ENCODE peak calls at places on chromosomes 2 and 18, in nine cellular contexts. T, F, P, V, Q, L, J, M and Y are unnamed samples.
A peak's percentile ranks its signal among the peaks of the same experiment; 100 is the strongest.

GRCh38 chr2:20474757-20475566 is 28.1 kb downstream of the RHOB start:
- DNase-seq in T (no peak), F (no peak), V (no peak), J (no peak), M (peak; percentile 30), P (no peak), L (no peak), Q (no peak), Y (no peak)

GRCh38 chr2:38178556-38179419 is 102.8 kb upstream of the CYP1B1 start:
- DNase-seq in V (no peak), P (no peak), T (no peak), M (no peak), F (no peak), L (no peak), J (no peak), Q (no peak), Y (no peak)

GRCh38 chr2:223641062-223641461 is 38.9 kb upstream of the SCG2 start:
- DNase-seq in F (peak; percentile 21), L (no peak), V (no peak), Q (no peak), P (no peak), M (no peak), T (no peak), J (no peak), Y (no peak)

GRCh38 chr2:226583715-226584114 is 215.9 kb downstream of the IRS1 start:
- DNase-seq in M (no peak), L (no peak), P (peak; percentile 57), T (no peak), F (no peak), V (no peak), J (peak; percentile 66), Q (no peak), Y (no peak)

GRCh38 chr2:194842871-194843270 is 814.2 kb upstream of the SLC39A10 start:
- DNase-seq in M (no peak), V (no peak), Q (peak; percentile 68), L (no peak), T (peak; percentile 21), J (no peak), P (no peak), F (no peak), Y (no peak)

GRCh38 chr2:20838016-20838415 is 15.1 kb upstream of the LDAH start:
- DNase-seq in P (peak; percentile 35), V (no peak), T (no peak), M (no peak), J (no peak), F (no peak), L (no peak), Q (no peak), Y (no peak)

GRCh38 chr2:241637233-241638062 is at the start of gene ATG4B:
- DNase-seq in Q (peak; percentile 94), M (peak; percentile 94), F (peak; percentile 85), V (peak; percentile 88), L (peak; percentile 55), T (peak; percentile 95), P (peak; percentile 99), J (peak; percentile 78), Y (peak; percentile 88)

GRCh38 chr2:239685556-239685955 is 284.7 kb upstream of the HDAC4 start:
- DNase-seq in P (no peak), Q (no peak), F (no peak), J (no peak), T (no peak), V (no peak), M (no peak), L (no peak), Y (no peak)

GRCh38 chr18:63157293-63158011 is 162.1 kb downstream of the BCL2 start:
- DNase-seq in M (no peak), J (no peak), F (no peak), P (no peak), Q (no peak), L (no peak), V (no peak), T (no peak), Y (no peak)

GRCh38 chr2:99635710-99636431 is 146.1 kb upstream of the REV1 start:
- DNase-seq in P (peak; percentile 83), L (peak; percentile 24), J (no peak), V (peak; percentile 75), F (no peak), M (no peak), Q (no peak), T (no peak), Y (no peak)

GRCh38 chr2:111954602-111955332 is 56.4 kb downstream of the MERTK start:
- DNase-seq in J (no peak), M (no peak), V (peak; percentile 33), Q (peak; percentile 59), L (no peak), P (no peak), F (no peak), T (no peak), Y (no peak)

GRCh38 chr18:500230-500555 is 308 bp downstream of the COLEC12 start:
- DNase-seq in Q (peak; percentile 49), T (peak; percentile 56), J (no peak), F (no peak), L (no peak), M (no peak), V (no peak), P (peak; percentile 65), Y (no peak)

GRCh38 chr2:239406316-239406995 is 5.6 kb upstream of the HDAC4 start:
- DNase-seq in Q (no peak), P (no peak), J (no peak), L (no peak), V (no peak), T (no peak), F (no peak), M (peak; percentile 45), Y (peak; percentile 69)

GRCh38 chr18:74050807-74051206 is 96.8 kb downstream of the FBXO15 start:
- DNase-seq in V (no peak), T (no peak), L (no peak), Q (no peak), P (no peak), J (no peak), M (no peak), F (no peak), Y (no peak)
- TF ChIP-seq CTCF in V (no peak), T (no peak), L (no peak), Q (no peak), P (no peak), J (no peak), M (no peak), F (no peak), Y (no peak)

GRCh38 chr18:3950668-3951413 is 500.9 kb downstream of the TGIF1 start:
- DNase-seq in P (no peak), T (no peak), L (no peak), V (no peak), J (no peak), M (no peak), F (no peak), Q (no peak), Y (no peak)
- H3K4me3 ChIP-seq in P (no peak overlapping the region), T (no peak overlapping the region), L (no peak overlapping the region), V (no peak overlapping the region), J (no peak overlapping the region), M (no peak overlapping the region), F (no peak overlapping the region), Q (no peak overlapping the region), Y (no peak overlapping the region)

GRCh38 chr2:238099709-238100048 is 461 bp upstream of the ESPNL start:
- DNase-seq in J (no peak), V (no peak), M (peak; percentile 57), Q (no peak), L (peak; percentile 10), F (no peak), T (no peak), P (peak; percentile 57), Y (no peak)
- H3K4me1 ChIP-seq in J (peaks cover 6% of the 10 kb centered on the region), V (no peaks in the 10 kb centered on the region), M (no peaks in the 10 kb centered on the region), Q (peaks cover 8% of the 10 kb centered on the region), L (no peaks in the 10 kb centered on the region), F (no peaks in the 10 kb centered on the region), T (peaks cover 7% of the 10 kb centered on the region), P (no peaks in the 10 kb centered on the region), Y (no peaks in the 10 kb centered on the region)

GRCh38 chr2:15782009-15782751 is 158.2 kb upstream of the MYCN start:
- DNase-seq in J (no peak), Q (no peak), M (no peak), T (no peak), V (no peak), F (no peak), L (no peak), P (peak; percentile 88), Y (no peak)

GRCh38 chr2:15782769-15783294 is 157.5 kb upstream of the MYCN start:
- DNase-seq in F (no peak), L (no peak), P (no peak), Q (no peak), M (no peak), J (no peak), V (no peak), T (no peak), Y (no peak)

GRCh38 chr2:15779381-15780041 is 160.8 kb upstream of the MYCN start:
- DNase-seq in V (no peak), T (no peak), L (no peak), Q (no peak), F (no peak), P (no peak), J (no peak), M (no peak), Y (no peak)

GRCh38 chr2:15780234-15780633 is 160.1 kb upstream of the MYCN start:
- DNase-seq in V (no peak), P (no peak), T (no peak), F (no peak), Q (no peak), M (no peak), J (no peak), L (no peak), Y (no peak)

GRCh38 chr2:15780912-15781574 is 159.3 kb upstream of the MYCN start:
- DNase-seq in M (no peak), T (peak; percentile 21), P (no peak), L (no peak), J (no peak), V (no peak), Q (no peak), F (no peak), Y (no peak)
- TF ChIP-seq CTCF in M (no peak), T (peak; percentile 29), P (no peak), L (no peak), J (peak; percentile 7), V (no peak), Q (peak; percentile 9), F (no peak), Y (no peak)

DNA sequence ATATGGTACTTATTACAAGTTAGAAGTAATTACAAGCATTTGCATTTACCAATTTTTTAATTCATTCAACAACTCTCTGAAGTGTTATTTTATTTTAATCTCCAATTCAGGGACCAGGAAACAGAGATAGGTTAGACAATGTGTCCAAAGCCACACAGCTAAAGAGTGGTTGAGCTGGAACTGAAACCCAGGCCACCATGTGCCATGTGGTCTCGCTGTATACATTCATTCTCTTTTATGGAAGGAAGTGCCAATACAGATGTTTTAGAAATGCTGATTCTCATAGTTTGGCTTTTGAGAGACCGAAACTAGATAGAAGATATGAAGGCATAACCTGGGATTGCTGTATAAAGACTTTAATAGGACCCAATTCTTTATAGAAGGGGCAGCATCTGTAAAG is 684.6 kb upstream of the ID2 start:
- DNase-seq in L (no peak), T (no peak), P (no peak), M (no peak), F (no peak), Q (no peak), V (no peak), J (no peak), Y (no peak)
- H3K4me3 ChIP-seq in L (no peak overlapping the region), T (no peak overlapping the region), P (no peak overlapping the region), M (no peak overlapping the region), F (no peak overlapping the region), Q (no peak overlapping the region), V (no peak overlapping the region), J (no peak overlapping the region), Y (no peak overlapping the region)